ENCODE peak calls at places on chromosome 14, in eight cellular contexts. S, U, D, W, Y, M, T and Q are unnamed samples.

GRCh38 chr14:92511472-92512247 is 1.9 kb upstream of the RIN3 start:
- DNase-seq in S (peak; percentile 94), U (peak; percentile 92), D (peak; percentile 93), W (peak; percentile 95), Y (no peak), M (no peak), T (peak; percentile 50), Q (peak; percentile 92)

GRCh38 chr14:35814371-35815005 is 5.4 kb upstream of the RALGAPA1 start:
- DNase-seq in S (peak; percentile 48), U (peak; percentile 63), D (peak; percentile 65), W (peak; percentile 40), Y (no peak), M (no peak), T (peak; percentile 35), Q (peak; percentile 70)

GRCh38 chr14:69281450-69282169 is 21.7 kb downstream of the GALNT16 start:
- DNase-seq in S (no peak), U (no peak), D (no peak), W (peak; percentile 5), Y (no peak), M (no peak), T (no peak), Q (no peak)

GRCh38 chr14:99732436-99733220 is 48.5 kb downstream of the CYP46A1 start:
- DNase-seq in S (no peak), U (no peak), D (no peak), W (no peak), Y (no peak), M (peak; percentile 20), T (no peak), Q (no peak)

GRCh38 chr14:58656671-58657411 is 19.1 kb downstream of the DACT1 start:
- DNase-seq in S (no peak), U (no peak), D (no peak), W (no peak), Y (no peak), M (no peak), T (no peak), Q (no peak)

GRCh38 chr14:31283153-31283552 is 75.6 kb upstream of the HECTD1 start:
- DNase-seq in S (no peak), U (no peak), D (no peak), W (no peak), Y (no peak), M (no peak), T (no peak), Q (no peak)

GRCh38 chr14:35197015-35197414 is 74.7 kb downstream of the PRORP start:
- DNase-seq in S (peak; percentile 71), U (peak; percentile 66), D (peak; percentile 55), W (peak; percentile 77), Y (no peak), M (no peak), T (no peak), Q (peak; percentile 52)

GRCh38 chr14:98010791-98011190 is 1213.6 kb downstream of the VRK1 start:
- DNase-seq in S (no peak), U (no peak), D (no peak), W (no peak), Y (no peak), M (no peak), T (no peak), Q (no peak)

GRCh38 chr14:19800282-19801117 is 3.1 kb upstream of the OR4N2 start:
- DNase-seq in S (no peak), U (no peak), D (no peak), W (no peak), Y (peak; percentile 53), M (no peak), T (no peak), Q (no peak)

GRCh38 chr14:20580242-20580641 is 7.6 kb downstream of the RNASE11 start:
- DNase-seq in S (no peak), U (no peak), D (no peak), W (no peak), Y (no peak), M (no peak), T (no peak), Q (no peak)

GRCh38 chr14:77991128-77991772 is 178.9 kb upstream of the NRXN3 start:
- DNase-seq in S (no peak), U (peak; percentile 17), D (no peak), W (no peak), Y (no peak), M (no peak), T (no peak), Q (no peak)

GRCh38 chr14:88559852-88560251 is 3.0 kb upstream of the ZC3H14 start:
- DNase-seq in S (peak; percentile 38), U (peak; percentile 74), D (peak; percentile 69), W (peak; percentile 72), Y (no peak), M (no peak), T (no peak), Q (peak; percentile 78)

GRCh38 chr14:28773917-28774691 is 7.5 kb downstream of the FOXG1 start:
- DNase-seq in S (no peak), U (peak; percentile 43), D (peak; percentile 64), W (peak; percentile 30), Y (no peak), M (no peak), T (no peak), Q (peak; percentile 58)

GRCh38 chr14:61542848-61543790 is 152.2 kb upstream of the HIF1A start:
- DNase-seq in S (no peak), U (no peak), D (peak; percentile 66), W (no peak), Y (no peak), M (no peak), T (no peak), Q (no peak)

GRCh38 chr14:75519394-75519793 is 2.9 kb upstream of the BATF start:
- DNase-seq in S (no peak), U (no peak), D (no peak), W (no peak), Y (no peak), M (no peak), T (no peak), Q (no peak)

GRCh38 chr14:75514673-75515630 is 7.3 kb upstream of the BATF start:
- DNase-seq in S (no peak), U (no peak), D (no peak), W (peak; percentile 15), Y (no peak), M (no peak), T (peak; percentile 59), Q (peak; percentile 32)

GRCh38 chr14:75513911-75514672 is 8.2 kb upstream of the BATF start:
- DNase-seq in S (no peak), U (no peak), D (no peak), W (no peak), Y (no peak), M (no peak), T (no peak), Q (no peak)

GRCh38 chr14:75518625-75519024 is 3.6 kb upstream of the BATF start:
- DNase-seq in S (no peak), U (peak; percentile 55), D (peak; percentile 35), W (no peak), Y (no peak), M (no peak), T (no peak), Q (peak; percentile 50)

DNA sequence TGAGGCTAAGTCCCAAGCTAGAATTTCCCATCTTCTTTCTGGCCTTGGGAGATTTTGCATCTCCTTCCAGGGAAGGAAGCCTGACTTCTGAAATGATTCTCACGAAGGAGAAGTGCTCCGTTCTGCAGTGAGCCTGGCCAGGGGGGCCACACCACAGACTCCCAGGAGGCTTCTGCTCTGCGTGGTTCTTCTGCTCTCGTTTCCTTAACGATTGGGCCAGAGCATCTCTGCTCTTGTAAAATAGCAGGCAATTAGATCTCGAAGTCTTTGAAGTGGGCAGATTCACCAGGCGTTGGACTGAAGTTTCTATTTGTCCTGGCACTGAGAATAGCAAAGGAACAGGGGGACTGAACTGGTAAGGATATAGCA is 6.7 kb upstream of the BATF start:
- DNase-seq in S (no peak), U (no peak), D (no peak), W (no peak), Y (no peak), M (no peak), T (no peak), Q (no peak)
- H3K4me3 ChIP-seq in S (peak overlapping the region; percentile 59), U (no peak overlapping the region), D (no peak overlapping the region), W (no peak overlapping the region), Y (no peak overlapping the region), M (no peak overlapping the region), T (no peak overlapping the region), Q (no peak overlapping the region)

DNA sequence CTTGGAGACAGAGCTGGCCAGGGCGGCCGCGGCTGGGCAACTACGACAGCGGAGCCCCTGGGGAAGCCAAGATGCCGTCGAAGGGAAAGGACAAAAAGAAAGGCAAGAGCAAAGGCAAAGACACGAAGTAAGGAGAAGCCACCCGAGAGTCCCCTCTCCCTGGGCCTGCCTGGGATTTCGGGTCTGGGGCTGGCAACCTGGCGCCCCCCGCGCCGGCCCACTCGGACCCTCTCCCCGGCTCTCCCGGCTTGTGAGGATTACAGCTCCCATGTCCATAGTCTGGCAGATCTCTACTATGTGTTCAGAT is 212 bp downstream of the BBOF1 start:
- DNase-seq in S (no peak), U (no peak), D (no peak), W (no peak), Y (no peak), M (no peak), T (no peak), Q (no peak)
- TF ChIP-seq CTCF in S (no peak), U (no peak), D (no peak), W (no peak), Y (no peak), M (no peak), T (no peak), Q (no peak)

GRCh38 chr14:67941456-67942018 is 122.0 kb downstream of the RAD51B start:
- DNase-seq in S (peak; percentile 2), U (peak; percentile 11), D (peak; percentile 63), W (peak; percentile 38), Y (no peak), M (no peak), T (no peak), Q (peak; percentile 62)
- H3K4me3 ChIP-seq in S (no peak overlapping the region), U (no peak overlapping the region), D (no peak overlapping the region), W (no peak overlapping the region), Y (peak overlapping the region; percentile 17), M (no peak overlapping the region), T (no peak overlapping the region), Q (no peak overlapping the region)

GRCh38 chr14:76073732-76074131 is 78.0 kb upstream of the GPATCH2L start:
- DNase-seq in S (no peak), U (no peak), D (no peak), W (no peak), Y (no peak), M (no peak), T (no peak), Q (no peak)

GRCh38 chr14:76080009-76080408 is 71.7 kb upstream of the GPATCH2L start:
- DNase-seq in S (no peak), U (no peak), D (no peak), W (no peak), Y (peak; percentile 83), M (no peak), T (no peak), Q (no peak)

GRCh38 chr14:76080471-76080870 is 71.3 kb upstream of the GPATCH2L start:
- DNase-seq in S (no peak), U (no peak), D (no peak), W (no peak), Y (no peak), M (no peak), T (no peak), Q (no peak)

GRCh38 chr14:76078501-76078900 is 73.2 kb upstream of the GPATCH2L start:
- DNase-seq in S (no peak), U (no peak), D (no peak), W (no peak), Y (no peak), M (no peak), T (no peak), Q (no peak)

DNA sequence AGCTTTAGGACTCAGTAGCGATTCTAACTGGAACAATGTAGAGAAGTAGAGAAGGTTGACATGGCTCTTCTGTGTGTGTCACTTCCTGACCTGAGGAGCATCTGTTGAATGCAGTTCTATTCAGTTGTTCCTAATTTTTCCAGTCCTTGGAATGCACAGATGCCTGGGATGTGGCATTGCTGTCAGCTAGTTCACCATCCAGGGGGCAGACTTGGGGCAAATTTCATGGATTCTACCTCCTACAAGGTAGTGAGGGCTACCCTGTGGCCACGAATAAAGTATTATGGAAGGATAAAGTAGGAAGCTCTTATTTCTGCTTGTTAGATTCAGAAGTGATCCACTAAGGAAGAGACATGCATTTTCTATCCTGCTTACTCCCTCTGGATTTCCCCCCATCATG is 74.4 kb upstream of the GPATCH2L start:
- DNase-seq in S (no peak), U (no peak), D (no peak), W (no peak), Y (no peak), M (no peak), T (no peak), Q (no peak)
- TF ChIP-seq CTCF in S (no peak), U (no peak), D (no peak), W (no peak), Y (no peak), M (no peak), T (no peak), Q (no peak)